ENCODE peak calls at places on chromosomes 7 and 10, in ten cellular contexts. Q, T, H, D, S, M, Y, X, C and I are unnamed samples.

GRCh38 chr10:22022257-22023051 is 18.9 kb upstream of the DNAJC1 start:
- DNase-seq in Q (no peak), T (no peak), H (peak), D (no peak), S (no peak), M (no peak), Y (peak), X (peak), C (no peak), I (no peak)

GRCh38 chr7:81470084-81470723 is 299.6 kb downstream of the HGF start:
- DNase-seq in Q (no peak), T (peak), H (no peak), D (peak), S (no peak), M (peak), Y (peak), X (peak), C (peak), I (peak)

GRCh38 chr10:72274213-72274729 is 547 bp downstream of the DDIT4 start:
- DNase-seq in Q (no peak), T (no peak), H (no peak), D (peak), S (no peak), M (no peak), Y (no peak), X (no peak), C (no peak), I (no peak)

GRCh38 chr7:366171-366916 is 76.4 kb downstream of the FOXL3 start:
- DNase-seq in Q (no peak), T (no peak), H (no peak), D (peak), S (no peak), M (no peak), Y (peak), X (no peak), C (no peak), I (no peak)

GRCh38 chr7:20340839-20341238 is 10.1 kb downstream of the ITGB8 start:
- DNase-seq in Q (no peak), T (no peak), H (no peak), D (no peak), S (peak), M (no peak), Y (no peak), X (no peak), C (no peak), I (no peak)

GRCh38 chr7:21450076-21450475 is 22.2 kb downstream of the SP4 start:
- DNase-seq in Q (no peak), T (no peak), H (no peak), D (no peak), S (no peak), M (no peak), Y (no peak), X (no peak), C (no peak), I (no peak)

GRCh38 chr7:31521336-31522010 is 7.6 kb downstream of the ITPRID1 start:
- DNase-seq in Q (no peak), T (no peak), H (no peak), D (no peak), S (no peak), M (no peak), Y (no peak), X (no peak), C (no peak), I (no peak)

GRCh38 chr7:31878875-31879274 is 191.3 kb downstream of the PDE1C start:
- DNase-seq in Q (no peak), T (no peak), H (no peak), D (no peak), S (no peak), M (no peak), Y (no peak), X (no peak), C (no peak), I (no peak)

GRCh38 chr7:45651540-45651939 is 77.4 kb downstream of the ADCY1 start:
- DNase-seq in Q (no peak), T (no peak), H (no peak), D (no peak), S (no peak), M (no peak), Y (no peak), X (no peak), C (no peak), I (no peak)

GRCh38 chr7:101572156-101572555 is 56.9 kb downstream of the MYL10 start:
- DNase-seq in Q (no peak), T (no peak), H (no peak), D (no peak), S (no peak), M (no peak), Y (no peak), X (no peak), C (no peak), I (no peak)

GRCh38 chr10:110852255-110852896 is 19.4 kb upstream of the PDCD4 start:
- DNase-seq in Q (no peak), T (no peak), H (no peak), D (no peak), S (peak), M (peak), Y (no peak), X (no peak), C (no peak), I (no peak)

GRCh38 chr7:24824400-24824799 is 67.1 kb upstream of the GSDME start:
- DNase-seq in Q (no peak), T (no peak), H (no peak), D (no peak), S (no peak), M (no peak), Y (no peak), X (no peak), C (no peak), I (no peak)

GRCh38 chr10:30534465-30535144 is 94.9 kb downstream of the LYZL2 start:
- DNase-seq in Q (no peak), T (peak), H (peak), D (no peak), S (no peak), M (peak), Y (peak), X (peak), C (peak), I (no peak)

GRCh38 chr10:24920907-24921881 is 31.2 kb downstream of the PRTFDC1 start:
- DNase-seq in Q (no peak), T (no peak), H (no peak), D (peak), S (no peak), M (no peak), Y (peak), X (peak), C (peak), I (no peak)

GRCh38 chr7:47557317-47557985 is 24.5 kb downstream of the TNS3 start:
- DNase-seq in Q (no peak), T (no peak), H (no peak), D (no peak), S (no peak), M (no peak), Y (no peak), X (no peak), C (peak), I (no peak)

GRCh38 chr10:86801995-86802394 is 45.6 kb downstream of the BMPR1A start:
- DNase-seq in Q (no peak), T (no peak), H (no peak), D (no peak), S (no peak), M (no peak), Y (no peak), X (no peak), C (no peak), I (no peak)

GRCh38 chr7:98562336-98563182 is 54.5 kb upstream of the NPTX2 start:
- DNase-seq in Q (no peak), T (no peak), H (no peak), D (no peak), S (no peak), M (no peak), Y (no peak), X (peak), C (peak), I (no peak)

GRCh38 chr10:82866424-82867020 is 991.5 kb downstream of the NRG3 start:
- DNase-seq in Q (no peak), T (no peak), H (no peak), D (no peak), S (no peak), M (no peak), Y (no peak), X (no peak), C (peak), I (no peak)

GRCh38 chr10:69449841-69450240 is 1.4 kb upstream of the TSPAN15 start:
- DNase-seq in Q (no peak), T (peak), H (peak), D (peak), S (no peak), M (no peak), Y (peak), X (no peak), C (peak), I (peak)

GRCh38 chr7:38760226-38760625 is 129.1 kb upstream of the AMPH start:
- DNase-seq in Q (no peak), T (no peak), H (no peak), D (no peak), S (no peak), M (no peak), Y (no peak), X (no peak), C (no peak), I (no peak)

GRCh38 chr7:132783824-132784223 is 207.6 kb upstream of the PLXNA4 start:
- DNase-seq in Q (peak), T (no peak), H (no peak), D (no peak), S (no peak), M (no peak), Y (no peak), X (no peak), C (peak), I (peak)

GRCh38 chr10:103445767-103446567 is 6.2 kb downstream of the CALHM2 start:
- DNase-seq in Q (no peak), T (no peak), H (no peak), D (no peak), S (no peak), M (no peak), Y (no peak), X (no peak), C (no peak), I (no peak)

GRCh38 chr7:103865442-103865841 is 124.0 kb downstream of the RELN start:
- DNase-seq in Q (no peak), T (no peak), H (no peak), D (no peak), S (no peak), M (no peak), Y (no peak), X (no peak), C (no peak), I (no peak)

GRCh38 chr10:43077421-43078171 is 727 bp downstream of the RET start:
- DNase-seq in Q (no peak), T (no peak), H (no peak), D (no peak), S (no peak), M (no peak), Y (no peak), X (no peak), C (no peak), I (no peak)

GRCh38 chr7:128845987-128846386 is 15.8 kb downstream of the FLNC start:
- DNase-seq in Q (no peak), T (no peak), H (no peak), D (no peak), S (peak), M (no peak), Y (no peak), X (no peak), C (no peak), I (no peak)

GRCh38 chr10:3902054-3902808 is 117.2 kb upstream of the KLF6 start:
- DNase-seq in Q (no peak), T (no peak), H (peak), D (no peak), S (no peak), M (no peak), Y (no peak), X (no peak), C (no peak), I (no peak)

GRCh38 chr7:45661302-45661995 is 87.3 kb downstream of the ADCY1 start:
- DNase-seq in Q (no peak), T (no peak), H (no peak), D (no peak), S (no peak), M (peak), Y (no peak), X (no peak), C (no peak), I (peak)